ENCODE peak calls at places on chromosomes 11 and 22, in six cellular contexts. N is neural progenitor cell, U is H1, V is endothelial cell of umbilical vein, L is PC-3, T is SK-N-SH. G is an unnamed sample.

GRCh38 chr11:102727890-102728289 is 3.1 kb upstream of the MMP8 start:
- DNase-seq in L (peak; percentile 66), U (no peak), N (no peak), T (no peak), V (peak; percentile 89), G (peak; percentile 42)

GRCh38 chr11:134120143-134120850 is 51.4 kb downstream of the JAM3 start:
- DNase-seq in V (peak; percentile 74), T (no peak), N (no peak), U (no peak), L (no peak), G (no peak)

GRCh38 chr22:35467788-35468187 is 67.8 kb downstream of the MCM5 start:
- DNase-seq in L (no peak), U (no peak), T (peak; percentile 74), V (peak; percentile 90), N (peak; percentile 72), G (no peak)

GRCh38 chr22:46798366-46799057 is 36.1 kb downstream of the TBC1D22A start:
- DNase-seq in N (peak; percentile 82), U (peak; percentile 70), V (peak; percentile 81), L (peak; percentile 79), T (peak; percentile 90), G (no peak)

GRCh38 chr11:56292154-56292553 is at the start of gene OR8H1:
- DNase-seq in V (no peak), L (no peak), U (no peak), N (no peak), T (no peak), G (no peak)

GRCh38 chr11:28461846-28462245 is 353.7 kb downstream of the METTL15 start:
- DNase-seq in N (no peak), L (peak; percentile 53), V (peak; percentile 16), U (no peak), T (no peak), G (no peak)

GRCh38 chr11:69636512-69636866 is 4.5 kb upstream of the CCND1 start:
- DNase-seq in U (peak; percentile 41), V (peak; percentile 66), L (peak; percentile 89), N (peak; percentile 93), T (no peak), G (no peak)

GRCh38 chr11:13578514-13579140 is 82.8 kb upstream of the PTH start:
- DNase-seq in N (no peak), T (no peak), L (no peak), U (no peak), V (no peak), G (no peak)

GRCh38 chr11:67071420-67072284 is 15.0 kb downstream of the RHOD start:
- DNase-seq in L (peak; percentile 62), T (peak; percentile 93), V (peak; percentile 69), U (peak; percentile 83), N (peak; percentile 89), G (no peak)

GRCh38 chr11:449889-450808 is at the start of gene PTDSS2:
- DNase-seq in L (peak; percentile 91), V (peak; percentile 95), T (peak; percentile 94), N (peak; percentile 99), U (peak; percentile 90), G (peak; percentile 82)

GRCh38 chr22:28132466-28132865 is 213.4 kb upstream of the PITPNB start:
- DNase-seq in U (no peak), V (no peak), L (no peak), T (no peak), N (no peak), G (no peak)

GRCh38 chr11:126440276-126440675 is 84.8 kb downstream of the ST3GAL4 start:
- DNase-seq in V (no peak), L (no peak), N (no peak), U (no peak), T (no peak), G (no peak)

GRCh38 chr11:78277314-78277994 is 88.7 kb downstream of the USP35 start:
- DNase-seq in L (no peak), U (no peak), N (no peak), T (no peak), V (peak; percentile 69), G (no peak)

GRCh38 chr11:22273781-22274180 is 64.4 kb upstream of the SLC17A6 start:
- DNase-seq in T (no peak), L (no peak), N (no peak), U (no peak), V (no peak), G (no peak)

GRCh38 chr11:94964934-94965333 is 8.4 kb downstream of the CWC15 start:
- DNase-seq in N (no peak), U (no peak), V (no peak), L (no peak), T (no peak), G (no peak)

GRCh38 chr11:77191429-77191822 is 63.4 kb downstream of the MYO7A start:
- DNase-seq in N (no peak), L (peak; percentile 16), T (no peak), V (no peak), U (no peak), G (no peak)

GRCh38 chr11:75420224-75421034 is 12.6 kb downstream of the KLHL35 start:
- DNase-seq in L (peak; percentile 48), U (no peak), N (no peak), T (no peak), V (no peak), G (no peak)

DNA sequence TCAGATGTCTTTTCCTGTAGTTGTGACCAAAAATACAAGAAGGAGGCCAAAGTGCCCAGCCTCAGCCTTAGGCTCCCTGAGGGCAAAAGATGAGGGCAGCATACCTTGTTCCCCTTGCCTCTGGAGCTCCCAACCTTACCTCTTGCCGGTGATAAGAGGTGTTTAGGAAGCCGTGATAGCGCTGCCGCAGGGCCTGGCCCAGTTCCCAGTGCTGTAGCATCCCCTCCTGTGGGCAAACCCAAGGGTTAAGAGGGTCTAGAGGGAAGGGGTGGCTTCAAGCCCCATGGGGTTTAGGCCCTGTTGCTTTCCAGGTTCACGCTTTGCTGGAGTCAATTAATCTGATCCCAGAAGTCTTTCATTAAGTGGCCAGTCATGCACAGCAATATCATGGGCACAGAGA is 1.1 kb downstream of the ACP2 start:
- DNase-seq in V (no peak), N (no peak), T (peak; percentile 4), L (no peak), U (no peak), G (no peak)
- H3K9ac ChIP-seq in V (no peak overlapping the region), N (no peak overlapping the region), T (no peak overlapping the region), L (no peak overlapping the region), U (no peak overlapping the region), G (no peak overlapping the region)

GRCh38 chr11:73386026-73386425 is 9.8 kb downstream of the RELT start:
- DNase-seq in U (no peak), T (no peak), V (no peak), L (no peak), N (no peak), G (no peak)

GRCh38 chr11:73384871-73385692 is 8.9 kb downstream of the RELT start:
- DNase-seq in L (no peak), U (no peak), N (no peak), V (peak; percentile 53), T (no peak), G (no peak)

GRCh38 chr11:73387594-73388021 is 11.4 kb downstream of the RELT start:
- DNase-seq in V (no peak), T (no peak), U (no peak), L (no peak), N (peak; percentile 50), G (no peak)

GRCh38 chr11:73388241-73389133 is 12.3 kb downstream of the RELT start:
- DNase-seq in U (no peak), V (no peak), N (peak; percentile 20), T (no peak), L (no peak), G (peak; percentile 73)

GRCh38 chr11:73386568-73386967 is 10.4 kb downstream of the RELT start:
- DNase-seq in U (no peak), T (no peak), N (no peak), V (no peak), L (no peak), G (no peak)
- H3K9me3 ChIP-seq in U (no peaks in the 10 kb centered on the region), T (no peaks in the 10 kb centered on the region), N (no peaks in the 10 kb centered on the region), V (no peaks in the 10 kb centered on the region), L (no peaks in the 10 kb centered on the region), G (no peaks in the 10 kb centered on the region)

GRCh38 chr22:45710469-45710868 is 38.8 kb downstream of the ATXN10 start:
- DNase-seq in L (no peak), V (no peak), N (no peak), T (no peak), U (no peak), G (no peak)
- H3K27ac ChIP-seq in L (peak overlapping the region; percentile 87), V (no peak overlapping the region), N (no peak overlapping the region), T (peak overlapping the region; percentile 83), U (no peak overlapping the region), G (no peak overlapping the region)

DNA sequence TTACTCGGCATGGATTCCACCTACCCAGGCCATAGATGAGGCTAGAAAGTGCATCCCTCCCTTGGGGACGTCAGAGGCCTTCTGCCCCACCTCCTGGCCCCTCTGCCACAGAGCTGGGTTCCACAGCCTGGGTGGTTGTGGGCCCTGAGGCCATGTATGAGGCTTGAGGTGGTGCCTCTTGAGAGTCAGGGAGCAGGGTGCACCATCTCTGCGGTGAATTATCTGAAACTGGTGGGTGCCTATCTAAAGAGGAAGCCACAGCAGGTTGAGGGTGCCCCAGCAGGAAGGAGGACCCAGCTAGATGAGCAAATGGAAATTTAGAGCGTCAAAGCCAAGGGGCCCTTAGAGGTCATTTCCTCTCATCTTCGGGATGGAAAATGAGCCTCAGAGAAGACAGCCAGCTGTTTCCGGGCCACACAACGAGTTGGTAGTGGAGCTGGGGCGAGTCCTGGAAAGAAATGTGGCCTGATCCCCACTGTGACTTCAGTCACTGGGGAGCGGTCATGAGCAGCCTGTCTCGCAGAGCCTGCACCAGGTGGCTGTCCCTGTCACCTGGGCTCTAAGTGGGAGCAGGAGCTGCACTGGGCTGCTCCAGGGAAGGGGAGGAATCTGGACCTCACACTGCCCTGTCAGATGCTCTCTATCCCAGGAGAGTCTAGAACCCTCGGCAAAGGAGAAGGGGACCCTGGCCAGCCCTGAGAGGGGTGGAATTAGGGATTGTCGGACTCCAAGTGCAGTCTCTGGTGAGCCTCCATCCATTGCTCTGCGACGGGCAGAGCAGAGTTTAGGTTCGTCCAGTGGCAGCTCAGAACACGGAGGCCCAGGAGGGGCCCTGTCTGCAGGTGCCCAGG is 7.3 kb downstream of the ADORA2A start:
- DNase-seq in T (peak; percentile 17), N (no peak), U (no peak), V (no peak), L (no peak), G (no peak)
- H3K9ac ChIP-seq in T (no peak overlapping the region), N (no peak overlapping the region), U (no peak overlapping the region), V (no peak overlapping the region), L (no peak overlapping the region), G (no peak overlapping the region)

DNA sequence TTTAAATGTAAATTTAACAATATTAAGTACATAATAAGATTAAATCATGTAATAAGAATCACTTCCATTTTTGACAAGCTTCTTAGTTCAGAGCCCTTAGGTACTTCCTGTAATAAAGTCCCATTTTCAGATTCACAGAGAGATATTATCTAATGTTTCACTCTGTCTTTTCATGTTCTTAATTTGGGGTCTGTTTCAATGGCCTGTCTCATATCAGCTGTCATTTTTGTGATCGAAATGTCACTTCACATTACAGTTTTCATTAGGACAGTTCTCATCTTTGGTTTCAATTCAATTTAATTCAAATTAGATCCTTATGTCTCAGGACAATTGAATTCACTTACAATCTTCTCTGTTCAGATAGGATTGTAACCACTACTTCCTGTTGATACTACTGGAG is 22.6 kb upstream of the OLFML1 start:
- DNase-seq in N (no peak), T (peak; percentile 53), U (no peak), L (no peak), V (no peak), G (no peak)
- H3K9me3 ChIP-seq in N (no peaks in the 10 kb centered on the region), T (no peaks in the 10 kb centered on the region), U (no peaks in the 10 kb centered on the region), L (no peaks in the 10 kb centered on the region), V (no peaks in the 10 kb centered on the region), G (no peaks in the 10 kb centered on the region)

G was measured in keratinocyte.